ENCODE peak calls at places on chromosomes 5 and 9, in ten cellular contexts. R is upper lobe of right lung, N is IMR-90, B is heart left ventricle, X is PC-9, O is HL-60, V is fibroblast of pulmonary artery, A is foreskin fibroblast, J is choroid plexus epithelial cell, E is colonic mucosa. L is an unnamed sample.

GRCh38 chr5:113490317-113490716 is 2.1 kb upstream of the MCC start:
- DNase-seq in E (no peak), X (peak; percentile 8), N (no peak), B (no peak), V (no peak), A (no peak), O (no peak), J (no peak), R (no peak), L (no peak)

GRCh38 chr9:134466869-134467616 is 140.8 kb downstream of the RXRA start:
- DNase-seq in X (no peak), A (no peak), B (no peak), E (no peak), R (no peak), O (no peak), N (no peak), V (no peak), J (no peak), L (no peak)

GRCh38 chr9:105132576-105132975 is 111.9 kb upstream of the SLC44A1 start:
- DNase-seq in X (peak; percentile 97), B (no peak), A (peak; percentile 87), E (no peak), V (peak; percentile 56), N (peak; percentile 95), R (no peak), J (peak; percentile 42), O (no peak), L (no peak)

GRCh38 chr5:86880785-86881492 is 263.2 kb downstream of the COX7C start:
- DNase-seq in E (peak; percentile 30), A (peak; percentile 80), B (peak; percentile 31), R (no peak), J (peak; percentile 92), O (peak; percentile 29), N (peak; percentile 89), V (peak; percentile 93), X (peak; percentile 43), L (peak; percentile 47)

GRCh38 chr5:160213537-160213936 is 15.8 kb upstream of the FABP6 start:
- DNase-seq in X (no peak), V (no peak), E (no peak), J (no peak), R (no peak), O (no peak), A (no peak), B (no peak), N (peak; percentile 13), L (no peak)

GRCh38 chr9:38272710-38273109 is 119.8 kb upstream of the ALDH1B1 start:
- DNase-seq in B (no peak), X (no peak), J (no peak), A (no peak), V (no peak), R (no peak), O (no peak), E (no peak), N (no peak), L (no peak)

GRCh38 chr5:99587983-99588382 is 659.2 kb upstream of the CHD1 start:
- DNase-seq in R (no peak), V (no peak), J (no peak), O (no peak), B (no peak), A (no peak), E (no peak), N (no peak), X (no peak), L (no peak)

GRCh38 chr5:37005946-37006540 is 129.5 kb downstream of the NIPBL start:
- DNase-seq in E (no peak), V (peak; percentile 61), B (no peak), A (peak; percentile 25), J (peak; percentile 62), O (no peak), R (no peak), N (peak; percentile 39), X (peak; percentile 53), L (no peak)

GRCh38 chr5:102638316-102638715 is 116.8 kb upstream of the PAM start:
- DNase-seq in X (no peak), E (no peak), B (no peak), R (no peak), J (no peak), N (no peak), O (no peak), A (no peak), V (no peak), L (no peak)

GRCh38 chr9:119688547-119688946 is 319.3 kb upstream of the BRINP1 start:
- DNase-seq in B (no peak), O (no peak), V (no peak), A (no peak), E (no peak), J (no peak), R (no peak), X (no peak), N (no peak), L (no peak)

GRCh38 chr9:113963017-113963620 is 87.0 kb downstream of the ZNF618 start:
- DNase-seq in R (no peak), J (peak; percentile 80), V (peak; percentile 75), E (peak; percentile 58), N (peak; percentile 49), A (peak; percentile 76), O (peak; percentile 38), X (no peak), B (no peak), L (no peak)

GRCh38 chr5:139783436-139783955 is 12.1 kb upstream of the PSD2 start:
- DNase-seq in O (no peak), A (peak; percentile 37), X (no peak), V (no peak), R (no peak), E (no peak), N (peak; percentile 20), B (no peak), J (peak; percentile 10), L (no peak)

GRCh38 chr9:27654629-27655285 is 81.5 kb upstream of the C9orf72 start:
- DNase-seq in B (no peak), N (no peak), O (no peak), R (no peak), A (no peak), X (no peak), V (no peak), E (peak; percentile 68), J (no peak), L (no peak)

GRCh38 chr5:157180374-157181264 is at the start of gene ITK:
- DNase-seq in V (no peak), N (no peak), B (no peak), O (no peak), X (no peak), R (no peak), E (no peak), A (no peak), J (no peak), L (no peak)

GRCh38 chr5:102959055-102959454 is 160.9 kb downstream of the GIN1 start:
- DNase-seq in V (peak; percentile 92), J (peak; percentile 94), N (peak; percentile 95), E (no peak), R (no peak), O (no peak), X (peak; percentile 64), B (no peak), A (peak; percentile 92), L (peak; percentile 73)

GRCh38 chr5:140965905-140966292 is 377 bp upstream of the PCDHAC2 start:
- DNase-seq in A (no peak), R (no peak), V (no peak), O (no peak), E (no peak), B (no peak), N (no peak), J (no peak), X (no peak), L (no peak)

GRCh38 chr5:140964356-140964755 is 1.9 kb upstream of the PCDHAC2 start:
- DNase-seq in N (no peak), R (no peak), B (no peak), O (no peak), A (no peak), J (no peak), V (no peak), X (no peak), E (no peak), L (no peak)

GRCh38 chr5:140969880-140970279 is 3.6 kb downstream of the PCDHAC2 start:
- DNase-seq in J (no peak), V (no peak), X (no peak), R (no peak), B (no peak), A (no peak), E (no peak), O (no peak), N (no peak), L (no peak)

GRCh38 chr5:140966293-140967225 is at the start of gene PCDHAC2:
- DNase-seq in B (peak; percentile 23), N (no peak), A (peak; percentile 4), V (peak; percentile 21), R (peak; percentile 87), O (no peak), X (no peak), J (peak; percentile 2), E (no peak), L (no peak)

GRCh38 chr5:140967226-140967893 is 1.1 kb downstream of the PCDHAC2 start:
- DNase-seq in X (no peak), B (no peak), O (no peak), E (no peak), N (no peak), V (no peak), R (no peak), J (no peak), A (no peak), L (no peak)
- H3K4me3 ChIP-seq in X (no peak overlapping the region), B (peak overlapping the region; percentile 52), O (no peak overlapping the region), E (no peak overlapping the region), N (no peak overlapping the region), V (no peak overlapping the region), R (peak overlapping the region; percentile 61), J (no peak overlapping the region), A (no peak overlapping the region), L (no peak overlapping the region)

DNA sequence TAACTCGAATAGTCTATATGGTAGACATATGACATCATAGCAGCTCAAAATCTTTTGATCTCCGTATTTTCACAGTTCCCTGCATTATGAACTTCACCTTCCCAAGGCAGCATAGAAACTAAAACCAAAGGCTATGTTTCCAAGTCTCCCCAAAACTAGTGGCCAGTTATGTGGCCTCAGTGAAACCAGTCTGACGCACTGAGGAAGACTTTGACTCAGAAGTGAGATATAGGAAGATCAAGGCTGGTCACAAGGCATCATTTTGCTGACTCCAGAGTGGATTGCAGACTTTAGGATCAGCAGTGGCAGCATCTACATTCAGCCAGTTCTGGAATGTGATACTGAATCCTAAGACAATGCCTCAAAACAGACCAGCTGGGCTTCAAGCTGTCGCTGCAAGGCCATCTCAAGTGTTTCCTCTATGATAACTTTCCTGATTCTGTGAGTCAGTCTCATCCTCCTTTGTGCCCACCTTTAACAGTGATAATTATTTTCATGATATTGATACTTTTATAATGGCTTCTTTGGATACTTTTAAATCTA is 34.4 kb upstream of the ELL2 start:
- DNase-seq in B (no peak), A (no peak), J (no peak), V (no peak), N (no peak), R (no peak), O (no peak), X (no peak), E (no peak), L (no peak)
- H3K4me3 ChIP-seq in B (no peak overlapping the region), A (no peak overlapping the region), J (no peak overlapping the region), V (no peak overlapping the region), N (no peak overlapping the region), R (no peak overlapping the region), O (no peak overlapping the region), X (no peak overlapping the region), E (no peak overlapping the region), L (no peak overlapping the region)

GRCh38 chr5:124628721-124629596 is 117.5 kb downstream of the ZNF608 start:
- DNase-seq in E (no peak), A (peak; percentile 99), N (peak; percentile 99), X (peak; percentile 86), O (no peak), B (no peak), V (peak; percentile 87), J (peak; percentile 98), R (no peak), L (peak; percentile 98)
- H3K4me3 ChIP-seq in E (no peak overlapping the region), A (no peak overlapping the region), N (no peak overlapping the region), X (peak overlapping the region; percentile 27), O (no peak overlapping the region), B (no peak overlapping the region), V (no peak overlapping the region), J (no peak overlapping the region), R (no peak overlapping the region), L (no peak overlapping the region)

GRCh38 chr5:155655569-155655968 is 642.0 kb downstream of the KIF4B start:
- DNase-seq in V (no peak), N (no peak), R (no peak), E (no peak), A (no peak), O (no peak), X (no peak), B (no peak), J (no peak), L (no peak)
- H3K4me3 ChIP-seq in V (no peak overlapping the region), N (no peak overlapping the region), R (no peak overlapping the region), E (no peak overlapping the region), A (no peak overlapping the region), O (no peak overlapping the region), X (no peak overlapping the region), B (no peak overlapping the region), J (no peak overlapping the region), L (no peak overlapping the region)